ENCODE peak calls at places on chromosomes 4 and X, in five cellular contexts. F is H1, V is kidney, M is aorta, L is left ventricle myocardium inferior. S is an unnamed sample.

GRCh38 chrX:140180585-140180984 is 215.3 kb upstream of the CXorf66 start:
- DNase-seq in F (no peak), V (no peak), M (no peak), L (no peak), S (no peak)

GRCh38 chr4:4217123-4217522 is 9.6 kb downstream of the OTOP1 start:
- DNase-seq in F (no peak), V (no peak), M (no peak), L (no peak), S (no peak)

GRCh38 chrX:4451591-4451990 is 738.1 kb upstream of the PRKX start:
- DNase-seq in F (no peak), V (no peak), M (no peak), L (no peak), S (no peak)

GRCh38 chr4:170259631-170260153 is 169.9 kb upstream of the AADAT start:
- DNase-seq in F (peak; percentile 89), V (no peak), M (peak; percentile 58), L (peak; percentile 18), S (peak; percentile 16)

GRCh38 chrX:110734894-110735541 is 60.6 kb downstream of the CHRDL1 start:
- DNase-seq in F (no peak), V (no peak), M (no peak), L (no peak), S (no peak)

GRCh38 chr4:42048394-42048793 is 58.1 kb downstream of the SLC30A9 start:
- DNase-seq in F (no peak), V (no peak), M (no peak), L (no peak), S (no peak)

GRCh38 chr4:102420563-102421221 is 75.4 kb upstream of the SLC39A8 start:
- DNase-seq in F (no peak), V (no peak), M (no peak), L (no peak), S (no peak)

GRCh38 chr4:56465599-56466295 is 1.7 kb upstream of the SRP72 start:
- DNase-seq in F (no peak), V (no peak), M (no peak), L (no peak), S (no peak)

GRCh38 chr4:80206541-80207171 is 9.4 kb downstream of the PRDM8 start:
- DNase-seq in F (peak; percentile 60), V (no peak), M (no peak), L (peak; percentile 54), S (peak; percentile 70)

GRCh38 chr4:188960411-188961093 is 821.3 kb downstream of the TRIML1 start:
- DNase-seq in F (no peak), V (no peak), M (no peak), L (no peak), S (no peak)

GRCh38 chr4:101806914-101807313 is 16.4 kb downstream of the BANK1 start:
- DNase-seq in F (no peak), V (no peak), M (no peak), L (no peak), S (no peak)

GRCh38 chrX:80022363-80023031 is 7.9 kb downstream of the TBX22 start:
- DNase-seq in F (peak; percentile 52), V (no peak), M (no peak), L (no peak), S (no peak)

GRCh38 chrX:10602646-10603045 is 17.7 kb downstream of the MID1 start:
- DNase-seq in F (no peak), V (no peak), M (no peak), L (no peak), S (no peak)

GRCh38 chr4:174665799-174666198 is 143.5 kb upstream of the HPGD start:
- DNase-seq in F (no peak), V (no peak), M (no peak), L (no peak), S (no peak)

GRCh38 chrX:1480082-1480785 is 27.5 kb upstream of the ASMTL start:
- DNase-seq in F (peak; percentile 17), V (no peak), M (no peak), L (no peak), S (no peak)

GRCh38 chr4:38132140-38132673 is 172.0 kb downstream of the PTTG2 start:
- DNase-seq in F (no peak), V (no peak), M (no peak), L (no peak), S (no peak)

GRCh38 chr4:54959656-54960055 is 165.7 kb downstream of the KDR start:
- DNase-seq in F (no peak), V (no peak), M (no peak), L (no peak), S (no peak)

DNA sequence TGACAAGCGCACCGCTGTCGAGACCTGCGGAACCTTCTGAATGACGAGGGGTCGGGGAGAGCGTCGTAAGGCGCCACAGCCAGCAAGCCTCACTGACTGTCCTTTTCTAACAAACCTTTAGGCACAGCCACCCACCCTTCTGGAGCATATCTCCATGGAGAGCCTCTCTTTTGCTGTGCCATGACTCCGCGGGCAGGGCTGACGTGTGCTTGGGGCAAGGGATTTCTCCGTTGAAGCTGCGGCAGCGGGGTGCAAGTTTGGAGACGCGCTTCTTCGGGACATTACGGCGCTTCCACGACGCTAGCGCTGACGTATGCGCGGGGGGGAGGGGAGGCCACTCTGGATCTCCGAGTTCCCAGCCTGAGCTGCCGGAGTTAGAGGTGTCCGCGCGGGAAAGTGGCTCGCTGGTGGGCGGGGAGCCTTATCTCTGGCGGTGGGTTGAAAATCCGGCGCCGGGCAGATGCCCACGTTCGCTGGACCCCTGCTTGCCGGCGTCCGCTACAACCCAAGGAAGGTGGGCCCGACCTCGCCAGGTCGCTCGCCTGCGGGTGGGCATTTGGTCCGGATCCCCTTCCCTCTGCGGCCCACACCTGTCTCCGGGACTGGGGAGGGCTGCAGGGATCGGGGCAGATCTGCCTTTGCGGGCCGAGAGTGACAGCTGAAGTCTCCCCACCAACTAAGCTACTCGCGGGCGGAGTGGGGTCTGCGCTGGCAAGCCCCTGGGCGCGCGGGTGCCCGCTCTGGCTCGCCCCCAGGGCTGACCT is 540 bp upstream of the SLC10A7 start:
- DNase-seq in F (peak; percentile 86), V (peak; percentile 95), M (peak; percentile 94), L (peak; percentile 94), S (peak; percentile 94)
- H3K4me3 ChIP-seq in F (peak overlapping the region; percentile 80), V (peak overlapping the region; percentile 96), M (peak overlapping the region; percentile 99), L (peak overlapping the region; percentile 79), S (peak overlapping the region; percentile 90)

GRCh38 chrX:13828392-13828791 is 11.5 kb upstream of the GPM6B start:
- DNase-seq in F (no peak), V (no peak), M (no peak), L (no peak), S (no peak)
- H3K27ac ChIP-seq in F (no peak overlapping the region), V (no peak overlapping the region), M (no peak overlapping the region), L (no peak overlapping the region), S (no peak overlapping the region)

GRCh38 chr4:168608771-168609170 is 111.9 kb downstream of the PALLD start:
- DNase-seq in F (no peak), V (no peak), M (no peak), L (no peak), S (no peak)
- H3K4me1 ChIP-seq in F (peaks cover 3% of the 10 kb centered on the region), V (no peaks in the 10 kb centered on the region), M (peaks cover 6% of the 10 kb centered on the region), L (peaks cover 80% of the 10 kb centered on the region), S (peaks cover 39% of the 10 kb centered on the region)

GRCh38 chr4:144647095-144647959 is 1.4 kb downstream of the HHIP start:
- DNase-seq in F (peak; percentile 54), V (no peak), M (no peak), L (no peak), S (no peak)
- H3K4me3 ChIP-seq in F (peak overlapping the region; percentile 35), V (peak overlapping the region; percentile 60), M (no peak overlapping the region), L (peak overlapping the region; percentile 65), S (peak overlapping the region; percentile 62)

GRCh38 chrX:74449322-74449936 is 28.1 kb downstream of the SLC16A2 start:
- DNase-seq in F (no peak), V (no peak), M (no peak), L (no peak), S (no peak)
- H3K27ac ChIP-seq in F (no peak overlapping the region), V (no peak overlapping the region), M (no peak overlapping the region), L (no peak overlapping the region), S (no peak overlapping the region)

GRCh38 chr4:40292313-40292759 is 42.8 kb upstream of the CHRNA9 start:
- DNase-seq in F (no peak), V (no peak), M (no peak), L (no peak), S (no peak)

GRCh38 chr4:40294339-40294738 is 40.8 kb upstream of the CHRNA9 start:
- DNase-seq in F (no peak), V (no peak), M (no peak), L (no peak), S (no peak)

GRCh38 chr4:40299126-40299525 is 36.0 kb upstream of the CHRNA9 start:
- DNase-seq in F (no peak), V (no peak), M (no peak), L (no peak), S (no peak)

GRCh38 chr4:40299704-40300336 is 35.3 kb upstream of the CHRNA9 start:
- DNase-seq in F (no peak), V (no peak), M (no peak), L (no peak), S (no peak)

DNA sequence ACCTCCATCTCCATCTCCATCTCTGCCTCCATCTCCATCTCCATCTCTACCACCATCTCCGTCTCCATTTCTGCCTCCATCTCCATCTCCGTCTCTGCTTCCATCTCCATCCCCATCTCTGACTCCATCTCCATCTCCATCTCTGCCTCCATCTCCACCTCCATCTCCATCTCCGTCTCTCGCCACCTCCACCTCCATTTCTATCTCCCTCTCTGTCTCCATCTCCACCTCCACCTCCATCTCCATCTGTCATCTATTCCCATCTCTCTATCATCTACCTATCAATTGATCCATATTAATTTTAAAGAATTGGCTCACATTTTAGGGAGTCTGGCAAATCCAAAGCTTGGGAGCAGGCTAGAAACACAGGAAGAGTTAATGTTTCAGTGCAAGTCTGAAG is 39.6 kb upstream of the CHRNA9 start:
- DNase-seq in F (no peak), V (no peak), M (no peak), L (no peak), S (no peak)
- H3K4me1 ChIP-seq in F (no peaks in the 10 kb centered on the region), V (no peaks in the 10 kb centered on the region), M (no peaks in the 10 kb centered on the region), L (no peaks in the 10 kb centered on the region), S (no peaks in the 10 kb centered on the region)

S was measured in psoas muscle.